ENCODE peak calls at places on chromosomes 7 and 10, in seven cellular contexts. M is stomach, X is K562, H is transverse colon, F is GM23338, G is spleen, L is HCT116. P is an unnamed sample.

GRCh38 chr10:84293574-84294016 is 34.8 kb upstream of the CCSER2 start:
- DNase-seq in H (no peak), X (peak; percentile 92), L (no peak), G (no peak), M (no peak), F (no peak), P (no peak)

GRCh38 chr7:25122373-25122772 is 2.7 kb downstream of the CYCS start:
- DNase-seq in X (no peak), H (no peak), G (no peak), F (no peak), M (no peak), L (no peak), P (no peak)

GRCh38 chr7:105571891-105572290 is 9.4 kb downstream of the EFCAB10 start:
- DNase-seq in L (no peak), H (no peak), X (no peak), G (no peak), F (no peak), M (no peak), P (no peak)

GRCh38 chr10:43816351-43817321 is 168.0 kb upstream of the ZNF32 start:
- DNase-seq in H (peak; percentile 61), F (no peak), X (no peak), M (peak; percentile 47), L (no peak), G (peak; percentile 82), P (no peak)

GRCh38 chr7:29424295-29424983 is 139.2 kb upstream of the PRR15 start:
- DNase-seq in M (no peak), H (no peak), X (no peak), L (no peak), F (no peak), G (no peak), P (no peak)

GRCh38 chr7:149005427-149006344 is 22.6 kb downstream of the PDIA4 start:
- DNase-seq in G (peak; percentile 95), F (peak; percentile 95), X (peak; percentile 88), M (peak; percentile 88), H (peak; percentile 83), L (peak; percentile 43), P (no peak)

GRCh38 chr7:86745019-86745745 is 101.5 kb downstream of the GRM3 start:
- DNase-seq in L (no peak), X (no peak), G (no peak), F (no peak), H (no peak), M (peak; percentile 70), P (no peak)

GRCh38 chr10:131427901-131428300 is 116.4 kb upstream of the TCERG1L start:
- DNase-seq in X (no peak), F (no peak), H (no peak), M (no peak), L (no peak), G (peak; percentile 59), P (no peak)

GRCh38 chr7:85890244-85890811 is 703.5 kb upstream of the SEMA3D start:
- DNase-seq in M (no peak), X (no peak), L (peak; percentile 6), H (no peak), G (no peak), F (peak; percentile 60), P (peak; percentile 12)

DNA sequence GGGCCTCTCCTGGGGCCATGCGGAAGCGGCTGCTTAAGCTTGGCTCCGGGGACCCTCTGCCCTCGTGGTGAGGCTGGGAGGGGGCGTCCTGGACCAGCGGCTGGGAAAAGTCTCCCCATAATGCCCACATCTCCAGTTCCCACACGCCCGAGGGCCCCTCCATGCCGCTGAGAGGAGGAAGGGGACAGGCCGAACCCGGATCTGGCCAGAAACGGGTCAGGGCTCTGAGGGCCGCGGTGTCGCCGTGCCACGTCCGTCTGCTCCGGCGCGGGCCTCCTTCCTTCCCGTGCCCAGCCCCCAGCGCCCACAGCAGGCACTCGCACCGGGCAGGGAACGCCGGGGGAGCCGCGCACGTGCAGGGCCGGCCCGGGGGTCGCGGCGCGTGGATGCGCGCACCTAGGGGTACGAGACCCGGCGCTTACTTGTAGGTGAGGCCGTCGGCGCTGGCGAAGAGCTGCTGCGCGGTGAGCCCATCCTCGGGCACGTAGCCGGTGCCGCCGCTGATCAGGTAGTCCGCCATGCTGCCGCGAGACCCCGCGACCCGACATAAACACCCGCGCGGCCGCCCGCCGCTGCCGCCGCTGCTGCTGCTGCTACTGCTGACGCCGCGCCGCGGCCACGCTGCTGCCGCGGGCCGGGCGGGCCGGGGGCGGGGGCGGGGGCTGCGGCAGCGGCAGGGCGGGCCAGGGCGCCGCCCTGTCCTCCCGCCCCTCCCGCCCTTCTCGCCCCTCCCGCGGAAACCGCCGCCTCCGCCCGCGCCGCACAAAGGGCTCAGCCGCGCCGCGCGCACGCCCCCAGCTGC is 4.2 kb downstream of the IMPDH1 start:
- DNase-seq in L (no peak), X (peak; percentile 98), G (peak; percentile 92), F (peak; percentile 64), M (peak; percentile 55), H (peak; percentile 70), P (no peak)
- TF ChIP-seq POLR2AphosphoS5 in L (peak; percentile 48), X (peak; percentile 50), G (peak; percentile 61), F (no peak), M (peak; percentile 37), H (no peak), P (no peak)

DNA sequence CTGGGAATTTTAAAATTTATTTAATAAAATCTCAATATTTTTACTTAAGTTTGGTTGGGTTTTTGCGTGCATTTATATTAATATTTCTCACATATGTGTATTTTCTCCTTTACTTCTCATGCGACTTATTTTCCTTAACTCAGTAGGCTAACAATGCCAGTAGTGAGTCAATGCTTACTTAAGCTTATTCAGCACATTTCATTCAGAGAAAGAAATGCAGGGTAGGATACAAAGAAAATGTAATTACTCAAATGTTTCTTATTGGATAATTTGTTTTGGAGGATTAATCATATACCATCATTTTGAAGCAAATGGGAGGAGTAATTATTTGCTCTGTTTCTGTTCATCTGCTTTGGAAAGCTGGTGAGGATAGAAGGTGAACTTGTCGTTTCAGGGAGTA is 623.5 kb downstream of the POM121L12 start:
- DNase-seq in L (no peak), F (no peak), G (no peak), H (no peak), M (no peak), X (no peak), P (no peak)
- H3K4me1 ChIP-seq in L (no peaks in the 10 kb centered on the region), F (no peaks in the 10 kb centered on the region), G (no peaks in the 10 kb centered on the region), H (no peaks in the 10 kb centered on the region), M (no peaks in the 10 kb centered on the region), X (no peaks in the 10 kb centered on the region), P (no peaks in the 10 kb centered on the region)

GRCh38 chr7:42869131-42870020 is 42.5 kb downstream of the C7orf25 start:
- DNase-seq in M (no peak), G (no peak), H (no peak), L (peak; percentile 10), X (peak; percentile 18), F (no peak), P (no peak)
- TF ChIP-seq POLR2AphosphoS5 in M (no peak), G (no peak), H (no peak), L (no peak), X (no peak), F (no peak), P (no peak)

GRCh38 chr7:34750209-34750608 is 92.2 kb downstream of the NPSR1 start:
- DNase-seq in H (no peak), M (no peak), L (no peak), F (no peak), X (no peak), G (no peak), P (no peak)
- H3K4me1 ChIP-seq in H (peaks cover 7% of the 10 kb centered on the region), M (peaks cover 19% of the 10 kb centered on the region), L (peaks cover 22% of the 10 kb centered on the region), F (no peaks in the 10 kb centered on the region), X (no peaks in the 10 kb centered on the region), G (no peaks in the 10 kb centered on the region), P (peaks cover 27% of the 10 kb centered on the region)

DNA sequence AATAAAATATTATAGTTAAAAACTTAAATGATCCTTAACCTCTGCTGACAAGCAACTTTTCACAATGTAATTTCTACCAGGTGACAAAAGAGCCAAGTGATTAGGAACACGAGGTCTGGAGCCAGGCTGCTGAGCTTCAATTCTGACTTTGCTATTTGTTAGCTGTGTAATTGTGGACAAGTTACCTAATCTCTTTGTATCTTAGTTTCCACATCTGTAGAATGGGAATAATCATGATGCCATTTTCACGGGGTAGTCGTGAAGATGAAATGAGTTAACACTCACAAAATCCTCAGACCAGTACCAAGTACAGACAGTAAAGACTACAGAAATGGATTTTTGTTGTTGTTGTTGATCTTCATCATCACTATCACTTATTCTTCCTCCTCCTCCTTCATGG is 144.5 kb downstream of the SLC25A13 start:
- DNase-seq in G (no peak), F (no peak), X (no peak), L (no peak), H (no peak), M (no peak), P (no peak)
- TF ChIP-seq POLR2AphosphoS5 in G (no peak), F (no peak), X (no peak), L (no peak), H (no peak), M (no peak), P (no peak)

GRCh38 chr10:71687077-71687476 is 32.5 kb downstream of the C10orf105 start:
- DNase-seq in G (no peak), H (no peak), M (no peak), X (no peak), F (no peak), L (no peak), P (no peak)
- H3K4me1 ChIP-seq in G (no peaks in the 10 kb centered on the region), H (no peaks in the 10 kb centered on the region), M (peaks cover 8% of the 10 kb centered on the region), X (peaks cover 26% of the 10 kb centered on the region), F (peaks cover 13% of the 10 kb centered on the region), L (peaks cover 4% of the 10 kb centered on the region), P (no peaks in the 10 kb centered on the region)

GRCh38 chr7:140625908-140626868 is 14.4 kb downstream of the DENND2A start:
- DNase-seq in L (no peak), G (no peak), M (peak; percentile 72), H (peak; percentile 74), F (peak; percentile 77), X (no peak), P (no peak)
- TF ChIP-seq POLR2AphosphoS5 in L (no peak), G (no peak), M (no peak), H (peak; percentile 67), F (no peak), X (no peak), P (peak; percentile 60)

GRCh38 chr10:29646238-29646902 is 11.6 kb upstream of the SVIL start:
- DNase-seq in M (no peak), L (no peak), G (no peak), F (no peak), X (no peak), H (no peak), P (no peak)
- H3K4me1 ChIP-seq in M (peaks cover 65% of the 10 kb centered on the region), L (peaks cover 53% of the 10 kb centered on the region), G (peaks cover 4% of the 10 kb centered on the region), F (peaks cover 6% of the 10 kb centered on the region), X (no peaks in the 10 kb centered on the region), H (peaks cover 60% of the 10 kb centered on the region), P (peaks cover 24% of the 10 kb centered on the region)

DNA sequence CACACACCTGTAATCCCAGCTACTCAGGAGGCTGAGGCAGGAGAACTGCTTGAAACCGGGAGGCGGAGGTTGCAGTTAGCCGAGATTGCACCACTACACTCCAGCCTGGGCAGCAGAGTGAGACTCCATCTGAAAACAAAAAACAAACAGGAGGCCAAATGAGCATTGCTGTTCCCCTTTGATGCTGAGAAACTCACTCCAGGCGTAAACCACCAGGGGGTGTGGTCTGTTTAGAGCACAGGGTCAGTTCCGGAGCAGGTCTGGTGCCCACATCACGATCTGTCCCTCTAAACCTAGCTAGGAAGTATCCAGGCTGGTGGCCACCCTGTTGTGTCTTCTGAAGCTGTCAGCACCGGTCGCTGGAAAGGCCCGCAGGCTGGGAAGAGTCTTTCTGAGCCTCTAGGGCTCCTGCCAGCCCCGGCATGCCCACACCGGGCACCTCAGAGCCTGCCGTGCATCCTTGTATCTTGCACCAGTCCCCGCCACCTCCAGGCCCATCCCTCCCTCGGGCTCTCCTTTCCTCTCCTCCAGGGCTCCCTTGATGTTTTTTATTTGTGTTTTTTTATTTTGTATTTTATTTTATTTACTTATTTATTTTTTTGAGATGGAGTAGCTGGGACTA is 66.3 kb upstream of the SH2B2 start:
- DNase-seq in M (no peak), L (no peak), G (no peak), F (peak; percentile 54), H (no peak), X (no peak), P (no peak)
- TF ChIP-seq POLR2AphosphoS5 in M (no peak), L (no peak), G (no peak), F (no peak), H (no peak), X (no peak), P (no peak)

P was measured in Panc1.